ENCODE peak calls at places on chromosome 4, in nine cellular contexts. One of them, this sample, is unnamed.

GRCh38 chr4:52588097-52588496 is 71.0 kb downstream of the USP46 start:
- DNase-seq in heart left ventricle: no peak
- DNase-seq in lower lobe of right lung: no peak
- DNase-seq in WTC11: peak
- DNase-seq in GM12865: peak
- DNase-seq in IMR-90: peak
- DNase-seq in NB4: peak
- DNase-seq in astrocyte of the spinal cord: peak
- DNase-seq in HFFc6: no peak
- DNase-seq in this sample: peak

GRCh38 chr4:85200106-85200505 is 233.6 kb upstream of the WDFY3 start:
- DNase-seq in heart left ventricle: no peak
- DNase-seq in lower lobe of right lung: no peak
- DNase-seq in WTC11: no peak
- DNase-seq in GM12865: no peak
- DNase-seq in IMR-90: no peak
- DNase-seq in NB4: no peak
- DNase-seq in astrocyte of the spinal cord: no peak
- DNase-seq in HFFc6: no peak
- DNase-seq in this sample: no peak

GRCh38 chr4:1958276-1959103 is 50.3 kb downstream of the NELFA start:
- DNase-seq in heart left ventricle: no peak
- DNase-seq in lower lobe of right lung: peak
- DNase-seq in WTC11: no peak
- DNase-seq in GM12865: no peak
- DNase-seq in IMR-90: peak
- DNase-seq in NB4: no peak
- DNase-seq in astrocyte of the spinal cord: no peak
- DNase-seq in HFFc6: no peak
- DNase-seq in this sample: no peak

GRCh38 chr4:112765317-112765989 is 128.5 kb downstream of the LARP7 start:
- DNase-seq in heart left ventricle: no peak
- DNase-seq in lower lobe of right lung: no peak
- DNase-seq in WTC11: no peak
- DNase-seq in GM12865: peak
- DNase-seq in IMR-90: peak
- DNase-seq in NB4: peak
- DNase-seq in astrocyte of the spinal cord: peak
- DNase-seq in HFFc6: peak
- DNase-seq in this sample: peak

GRCh38 chr4:143335979-143336827 is 473 bp upstream of the GAB1 start:
- DNase-seq in heart left ventricle: peak
- DNase-seq in lower lobe of right lung: peak
- DNase-seq in WTC11: peak
- DNase-seq in GM12865: peak
- DNase-seq in IMR-90: peak
- DNase-seq in NB4: peak
- DNase-seq in astrocyte of the spinal cord: peak
- DNase-seq in HFFc6: peak
- DNase-seq in this sample: no peak

GRCh38 chr4:1371151-1371830 is 24.3 kb downstream of the UVSSA start:
- DNase-seq in heart left ventricle: no peak
- DNase-seq in lower lobe of right lung: peak
- DNase-seq in WTC11: no peak
- DNase-seq in GM12865: no peak
- DNase-seq in IMR-90: no peak
- DNase-seq in NB4: no peak
- DNase-seq in astrocyte of the spinal cord: no peak
- DNase-seq in HFFc6: no peak
- DNase-seq in this sample: no peak

GRCh38 chr4:8435656-8436121 is 4.8 kb downstream of the ACOX3 start:
- DNase-seq in heart left ventricle: no peak
- DNase-seq in lower lobe of right lung: no peak
- DNase-seq in WTC11: no peak
- DNase-seq in GM12865: peak
- DNase-seq in IMR-90: peak
- DNase-seq in NB4: no peak
- DNase-seq in astrocyte of the spinal cord: no peak
- DNase-seq in HFFc6: no peak
- DNase-seq in this sample: no peak

GRCh38 chr4:70183168-70183939 is 12.2 kb upstream of the ODAM start:
- DNase-seq in heart left ventricle: no peak
- DNase-seq in lower lobe of right lung: no peak
- DNase-seq in WTC11: peak
- DNase-seq in GM12865: peak
- DNase-seq in IMR-90: peak
- DNase-seq in NB4: peak
- DNase-seq in astrocyte of the spinal cord: peak
- DNase-seq in HFFc6: no peak
- DNase-seq in this sample: peak

GRCh38 chr4:73676881-73677323 is 56.7 kb upstream of the RASSF6 start:
- DNase-seq in heart left ventricle: no peak
- DNase-seq in lower lobe of right lung: no peak
- DNase-seq in WTC11: no peak
- DNase-seq in GM12865: no peak
- DNase-seq in IMR-90: peak
- DNase-seq in NB4: no peak
- DNase-seq in astrocyte of the spinal cord: peak
- DNase-seq in HFFc6: no peak
- DNase-seq in this sample: no peak

GRCh38 chr4:18980516-18981233 is 959.1 kb upstream of the LCORL start:
- DNase-seq in heart left ventricle: no peak
- DNase-seq in lower lobe of right lung: no peak
- DNase-seq in WTC11: no peak
- DNase-seq in GM12865: peak
- DNase-seq in IMR-90: no peak
- DNase-seq in NB4: peak
- DNase-seq in astrocyte of the spinal cord: no peak
- DNase-seq in HFFc6: no peak
- DNase-seq in this sample: no peak

GRCh38 chr4:100582146-100582545 is 64.3 kb upstream of the EMCN start:
- DNase-seq in heart left ventricle: no peak
- DNase-seq in lower lobe of right lung: no peak
- DNase-seq in WTC11: no peak
- DNase-seq in GM12865: no peak
- DNase-seq in IMR-90: no peak
- DNase-seq in NB4: no peak
- DNase-seq in astrocyte of the spinal cord: no peak
- DNase-seq in HFFc6: no peak
- DNase-seq in this sample: no peak

GRCh38 chr4:120723986-120724385 is 198.5 kb downstream of the PRDM5 start:
- DNase-seq in heart left ventricle: no peak
- DNase-seq in lower lobe of right lung: no peak
- DNase-seq in WTC11: no peak
- DNase-seq in GM12865: no peak
- DNase-seq in IMR-90: no peak
- DNase-seq in NB4: no peak
- DNase-seq in astrocyte of the spinal cord: no peak
- DNase-seq in HFFc6: no peak
- DNase-seq in this sample: no peak

GRCh38 chr4:142743071-142743825 is 102.9 kb downstream of the INPP4B start:
- DNase-seq in heart left ventricle: no peak
- DNase-seq in lower lobe of right lung: no peak
- DNase-seq in WTC11: no peak
- DNase-seq in GM12865: no peak
- DNase-seq in IMR-90: peak
- DNase-seq in NB4: no peak
- DNase-seq in astrocyte of the spinal cord: peak
- DNase-seq in HFFc6: peak
- DNase-seq in this sample: no peak

GRCh38 chr4:1241936-1242505 is 6.9 kb downstream of the CTBP1 start:
- DNase-seq in heart left ventricle: no peak
- DNase-seq in lower lobe of right lung: no peak
- DNase-seq in WTC11: peak
- DNase-seq in GM12865: no peak
- DNase-seq in IMR-90: no peak
- DNase-seq in NB4: no peak
- DNase-seq in astrocyte of the spinal cord: no peak
- DNase-seq in HFFc6: no peak
- DNase-seq in this sample: no peak

GRCh38 chr4:159018062-159018629 is 84.7 kb upstream of the RAPGEF2 start:
- DNase-seq in heart left ventricle: no peak
- DNase-seq in lower lobe of right lung: no peak
- DNase-seq in WTC11: no peak
- DNase-seq in GM12865: peak
- DNase-seq in IMR-90: no peak
- DNase-seq in NB4: peak
- DNase-seq in astrocyte of the spinal cord: no peak
- DNase-seq in HFFc6: no peak
- DNase-seq in this sample: no peak

GRCh38 chr4:81786063-81786763 is 314.5 kb upstream of the RASGEF1B start:
- DNase-seq in heart left ventricle: peak
- DNase-seq in lower lobe of right lung: no peak
- DNase-seq in WTC11: no peak
- DNase-seq in GM12865: no peak
- DNase-seq in IMR-90: no peak
- DNase-seq in NB4: no peak
- DNase-seq in astrocyte of the spinal cord: peak
- DNase-seq in HFFc6: no peak
- DNase-seq in this sample: no peak

GRCh38 chr4:16916719-16917337 is 18.4 kb upstream of the LDB2 start:
- DNase-seq in heart left ventricle: no peak
- DNase-seq in lower lobe of right lung: no peak
- DNase-seq in WTC11: peak
- DNase-seq in GM12865: peak
- DNase-seq in IMR-90: no peak
- DNase-seq in NB4: peak
- DNase-seq in astrocyte of the spinal cord: peak
- DNase-seq in HFFc6: peak
- DNase-seq in this sample: peak

GRCh38 chr4:176792348-176793059 is at the start of gene VEGFC:
- DNase-seq in heart left ventricle: peak
- DNase-seq in lower lobe of right lung: peak
- DNase-seq in WTC11: peak
- DNase-seq in GM12865: peak
- DNase-seq in IMR-90: peak
- DNase-seq in NB4: peak
- DNase-seq in astrocyte of the spinal cord: peak
- DNase-seq in HFFc6: peak
- DNase-seq in this sample: no peak
- TF ChIP-seq CTCF in heart left ventricle: no peak
- TF ChIP-seq CTCF in lower lobe of right lung: no peak
- TF ChIP-seq CTCF in WTC11: no peak
- TF ChIP-seq CTCF in GM12865: peak
- TF ChIP-seq CTCF in IMR-90: peak
- TF ChIP-seq CTCF in NB4: no peak
- TF ChIP-seq CTCF in astrocyte of the spinal cord: no peak
- TF ChIP-seq CTCF in HFFc6: no peak
- TF ChIP-seq CTCF in this sample: no peak

DNA sequence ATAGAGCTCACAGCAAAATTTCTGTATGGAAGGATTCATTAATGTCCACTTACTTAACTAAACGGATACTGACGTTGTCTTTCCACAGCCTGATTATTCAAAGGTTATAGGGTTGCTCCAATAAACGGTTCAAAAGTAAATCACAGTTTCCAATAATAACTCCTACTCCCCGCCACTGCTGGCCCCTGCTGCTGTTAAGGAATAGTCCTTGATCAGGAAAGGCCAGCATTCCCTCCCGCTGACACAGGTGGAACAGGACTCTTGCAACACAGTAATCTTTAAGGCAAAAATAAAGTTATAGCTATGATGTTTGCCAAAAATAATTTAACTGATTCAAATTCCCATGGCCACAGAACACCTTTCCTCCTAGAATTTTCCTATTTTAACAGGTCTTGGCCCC is 53.9 kb downstream of the FAT1 start:
- DNase-seq in heart left ventricle: no peak
- DNase-seq in lower lobe of right lung: no peak
- DNase-seq in WTC11: no peak
- DNase-seq in GM12865: no peak
- DNase-seq in IMR-90: no peak
- DNase-seq in NB4: no peak
- DNase-seq in astrocyte of the spinal cord: no peak
- DNase-seq in HFFc6: no peak
- DNase-seq in this sample: no peak
- TF ChIP-seq CTCF in heart left ventricle: no peak
- TF ChIP-seq CTCF in lower lobe of right lung: no peak
- TF ChIP-seq CTCF in WTC11: no peak
- TF ChIP-seq CTCF in GM12865: no peak
- TF ChIP-seq CTCF in IMR-90: no peak
- TF ChIP-seq CTCF in NB4: no peak
- TF ChIP-seq CTCF in astrocyte of the spinal cord: no peak
- TF ChIP-seq CTCF in HFFc6: peak
- TF ChIP-seq CTCF in this sample: no peak

DNA sequence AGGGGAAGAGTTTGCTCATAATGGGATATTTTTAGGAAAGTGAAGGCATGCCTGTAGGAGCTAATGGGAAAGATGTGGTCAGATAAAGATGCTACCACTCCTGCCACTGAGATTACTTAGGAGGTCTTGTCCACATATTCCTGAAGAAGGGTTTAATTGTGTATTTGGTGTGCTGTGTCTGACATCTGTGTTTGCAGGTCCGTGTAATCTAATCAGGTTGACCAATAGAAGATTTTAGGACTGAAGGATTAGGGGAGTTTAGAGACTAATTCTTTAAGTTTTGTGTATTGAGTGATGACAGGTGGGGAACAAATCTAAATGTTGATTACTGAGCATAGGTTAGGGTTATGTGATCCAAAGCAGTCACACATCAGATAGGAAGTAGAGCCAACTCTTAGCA is 57.2 kb downstream of the JADE1 start:
- DNase-seq in heart left ventricle: no peak
- DNase-seq in lower lobe of right lung: no peak
- DNase-seq in WTC11: no peak
- DNase-seq in GM12865: no peak
- DNase-seq in IMR-90: no peak
- DNase-seq in NB4: no peak
- DNase-seq in astrocyte of the spinal cord: no peak
- DNase-seq in HFFc6: no peak
- DNase-seq in this sample: no peak
- TF ChIP-seq CTCF in heart left ventricle: no peak
- TF ChIP-seq CTCF in lower lobe of right lung: no peak
- TF ChIP-seq CTCF in WTC11: no peak
- TF ChIP-seq CTCF in GM12865: no peak
- TF ChIP-seq CTCF in IMR-90: no peak
- TF ChIP-seq CTCF in NB4: no peak
- TF ChIP-seq CTCF in astrocyte of the spinal cord: no peak
- TF ChIP-seq CTCF in HFFc6: no peak
- TF ChIP-seq CTCF in this sample: no peak

GRCh38 chr4:86898562-86898961 is 6.3 kb upstream of the C4orf36 start:
- DNase-seq in heart left ventricle: no peak
- DNase-seq in lower lobe of right lung: no peak
- DNase-seq in WTC11: no peak
- DNase-seq in GM12865: no peak
- DNase-seq in IMR-90: peak
- DNase-seq in NB4: peak
- DNase-seq in astrocyte of the spinal cord: no peak
- DNase-seq in HFFc6: no peak
- DNase-seq in this sample: no peak
- TF ChIP-seq CTCF in heart left ventricle: no peak
- TF ChIP-seq CTCF in lower lobe of right lung: no peak
- TF ChIP-seq CTCF in WTC11: no peak
- TF ChIP-seq CTCF in GM12865: peak
- TF ChIP-seq CTCF in IMR-90: peak
- TF ChIP-seq CTCF in NB4: peak
- TF ChIP-seq CTCF in astrocyte of the spinal cord: peak
- TF ChIP-seq CTCF in HFFc6: no peak
- TF ChIP-seq CTCF in this sample: peak

This sample was measured in HCT116.